ENCODE peak calls at places on chromosomes 5 and 9, in five cellular contexts. T is GM23338, H is heart left ventricle, R is hepatocyte, L is body of pancreas. Y is an unnamed sample.

GRCh38 chr9:104798209-104798995 is 34.5 kb downstream of the NIPSNAP3B start:
- DNase-seq in R (no peak), H (no peak), L (no peak), T (no peak), Y (no peak)

GRCh38 chr9:16335788-16336580 is 534.5 kb downstream of the BNC2 start:
- DNase-seq in L (peak), H (peak), R (peak), T (no peak), Y (peak)

GRCh38 chr5:64773533-64773932 is 4.8 kb downstream of the CWC27 start:
- DNase-seq in T (no peak), H (no peak), L (no peak), R (no peak), Y (no peak)

GRCh38 chr5:107486489-107486888 is 184.2 kb downstream of the EFNA5 start:
- DNase-seq in R (no peak), T (no peak), L (no peak), H (no peak), Y (no peak)

GRCh38 chr5:81006955-81007636 is 46.9 kb downstream of the RASGRF2 start:
- DNase-seq in L (no peak), H (no peak), R (no peak), T (no peak), Y (no peak)

GRCh38 chr5:137318027-137318426 is 181.1 kb downstream of the SPOCK1 start:
- DNase-seq in T (no peak), L (no peak), H (no peak), R (no peak), Y (no peak)

GRCh38 chr9:88090151-88090581 is 48.1 kb downstream of the SPATA31C2 start:
- DNase-seq in L (peak), H (no peak), R (peak), T (no peak), Y (no peak)

GRCh38 chr5:20574576-20574975 is 586.6 kb upstream of the CDH18 start:
- DNase-seq in R (no peak), L (no peak), T (no peak), H (no peak), Y (no peak)

GRCh38 chr5:84729326-84729725 is 344.6 kb upstream of the EDIL3 start:
- DNase-seq in H (no peak), T (no peak), L (no peak), R (no peak), Y (peak)

GRCh38 chr9:34994429-34995287 is 5.1 kb downstream of the DNAJB5 start:
- DNase-seq in T (peak), R (peak), L (no peak), H (no peak), Y (no peak)

GRCh38 chr5:117621921-117622320 is 1047.3 kb upstream of the SEMA6A start:
- DNase-seq in R (no peak), L (no peak), H (no peak), T (no peak), Y (no peak)

GRCh38 chr9:137452761-137453642 is 6.1 kb downstream of the NSMF start:
- DNase-seq in H (peak), L (no peak), R (no peak), T (no peak), Y (no peak)

GRCh38 chr9:134062461-134063087 is 5.3 kb downstream of the BRD3 start:
- DNase-seq in H (no peak), T (no peak), L (no peak), R (no peak), Y (no peak)

GRCh38 chr5:138186002-138186447 is 7.1 kb downstream of the KIF20A start:
- DNase-seq in L (no peak), H (no peak), R (no peak), T (no peak), Y (no peak)

GRCh38 chr9:14671327-14671840 is 21.8 kb downstream of the ZDHHC21 start:
- DNase-seq in H (no peak), R (no peak), T (no peak), L (no peak), Y (no peak)
- H3K27ac ChIP-seq in H (no peak), R (no peak), T (no peak), L (no peak), Y (no peak)

GRCh38 chr9:15276328-15276969 is 30.6 kb downstream of the TTC39B start:
- DNase-seq in T (no peak), L (no peak), H (no peak), R (peak), Y (no peak)

GRCh38 chr9:15280647-15281046 is 26.4 kb downstream of the TTC39B start:
- DNase-seq in H (no peak), L (no peak), T (peak), R (no peak), Y (no peak)

GRCh38 chr9:15278839-15279238 is 28.2 kb downstream of the TTC39B start:
- DNase-seq in L (no peak), R (no peak), T (no peak), H (no peak), Y (no peak)

GRCh38 chr9:15278290-15278689 is 28.7 kb downstream of the TTC39B start:
- DNase-seq in L (no peak), T (no peak), H (no peak), R (no peak), Y (no peak)

GRCh38 chr9:15277400-15278137 is 29.4 kb downstream of the TTC39B start:
- DNase-seq in T (peak), R (no peak), L (no peak), H (no peak), Y (no peak)
- TF ChIP-seq CTCF in T (peak), R (peak), L (peak), H (peak), Y (peak)

GRCh38 chr5:91244380-91245073 is 138.6 kb downstream of the ARRDC3 start:
- DNase-seq in R (no peak), H (no peak), T (peak), L (no peak), Y (no peak)

GRCh38 chr5:91243286-91243685 is 139.8 kb downstream of the ARRDC3 start:
- DNase-seq in H (no peak), R (no peak), T (no peak), L (no peak), Y (no peak)

GRCh38 chr5:91245871-91246270 is 137.2 kb downstream of the ARRDC3 start:
- DNase-seq in R (no peak), T (no peak), H (no peak), L (no peak), Y (no peak)

GRCh38 chr5:91245074-91245452 is 138.1 kb downstream of the ARRDC3 start:
- DNase-seq in R (no peak), H (no peak), L (no peak), T (no peak), Y (no peak)

GRCh38 chr5:91243859-91244258 is 139.3 kb downstream of the ARRDC3 start:
- DNase-seq in R (no peak), L (no peak), H (no peak), T (no peak), Y (no peak)
- H3K4me3 ChIP-seq in R (no peak), L (no peak), H (no peak), T (no peak), Y (no peak)

DNA sequence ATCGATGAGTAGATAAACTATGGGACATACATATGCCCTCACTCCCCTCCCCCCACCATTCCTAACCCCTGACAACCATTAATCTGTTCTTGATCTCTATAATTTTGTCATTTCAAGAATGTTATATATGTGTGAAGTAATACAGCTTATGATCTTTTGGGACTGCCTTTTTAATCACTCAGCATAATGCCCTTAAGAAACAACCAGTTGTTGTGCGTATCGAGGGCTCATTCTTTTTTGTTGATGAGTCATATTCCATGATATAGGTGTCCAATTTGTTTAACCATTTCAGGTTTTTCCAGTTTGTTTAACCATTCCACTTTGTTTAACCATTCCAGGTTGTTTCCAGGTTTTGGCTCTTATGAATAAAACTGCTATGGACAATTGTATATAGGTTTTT is 75.6 kb downstream of the ARHGEF28 start:
- DNase-seq in R (no peak), T (no peak), H (no peak), L (no peak), Y (no peak)
- H3K27ac ChIP-seq in R (no peak), T (no peak), H (no peak), L (no peak), Y (no peak)

DNA sequence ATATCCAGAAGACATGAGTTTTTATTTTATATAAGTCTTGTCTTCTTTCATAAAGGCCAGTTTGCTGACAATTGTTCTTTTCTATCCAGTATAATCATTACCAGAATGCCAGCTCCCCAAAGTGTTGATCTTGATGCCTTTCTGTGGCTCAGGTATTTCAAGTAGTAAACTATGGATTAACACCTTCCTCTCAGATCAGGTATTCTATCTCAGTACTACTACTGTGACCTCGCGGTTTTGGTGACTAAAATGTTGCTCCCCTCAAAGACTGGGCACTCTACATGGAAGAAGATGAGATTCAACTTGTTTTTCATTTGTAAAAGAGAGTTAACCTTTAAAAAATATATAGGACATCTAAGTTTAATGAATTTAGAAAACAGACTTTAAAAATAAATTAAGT is 58.1 kb downstream of the GNG10 start:
- DNase-seq in R (no peak), T (no peak), H (no peak), L (no peak), Y (no peak)
- TF ChIP-seq CTCF in R (no peak), T (no peak), H (no peak), L (no peak), Y (no peak)

GRCh38 chr5:88677502-88677901 is 205.5 kb downstream of the MEF2C start:
- DNase-seq in T (no peak), L (no peak), H (no peak), R (no peak), Y (no peak)
- H3K4me3 ChIP-seq in T (peak), L (no peak), H (no peak), R (no peak), Y (no peak)

DNA sequence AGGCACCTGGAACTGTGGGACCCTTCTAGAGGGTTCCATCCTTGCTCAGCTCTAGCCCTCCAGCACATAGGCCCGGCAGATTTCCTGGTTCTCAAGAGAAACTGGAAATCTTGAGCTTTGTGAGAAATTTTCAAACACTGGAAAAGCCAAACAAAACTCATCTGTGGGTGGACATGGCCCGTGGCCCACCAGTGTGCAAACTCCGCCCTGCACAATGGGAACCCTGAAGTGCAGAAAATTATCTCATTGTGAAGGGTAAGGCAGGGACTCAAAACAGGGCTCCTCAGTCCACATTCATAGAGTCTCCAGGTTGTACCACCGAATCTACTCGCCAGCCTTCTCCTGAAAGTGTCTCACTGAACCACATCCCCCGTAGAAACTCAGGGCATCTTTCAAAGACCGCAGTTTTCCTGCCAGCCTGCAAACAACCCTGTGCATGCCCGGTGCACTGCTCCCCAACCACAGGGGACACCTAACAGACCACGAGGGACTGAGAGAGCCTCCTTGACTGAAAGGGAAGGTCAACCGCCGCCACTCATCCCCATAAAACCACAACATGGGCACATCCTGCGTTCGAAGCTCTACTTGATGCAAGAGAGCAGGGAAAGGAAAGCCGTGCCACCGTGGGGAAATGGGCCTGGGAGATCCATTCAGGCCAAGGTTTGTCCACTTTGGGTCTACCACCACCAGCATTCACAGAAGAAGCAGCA is 18.1 kb downstream of the ADAMTS2 start:
- DNase-seq in L (no peak), H (peak), R (no peak), T (no peak), Y (no peak)
- H3K27ac ChIP-seq in L (no peak), H (peak), R (no peak), T (no peak), Y (no peak)

DNA sequence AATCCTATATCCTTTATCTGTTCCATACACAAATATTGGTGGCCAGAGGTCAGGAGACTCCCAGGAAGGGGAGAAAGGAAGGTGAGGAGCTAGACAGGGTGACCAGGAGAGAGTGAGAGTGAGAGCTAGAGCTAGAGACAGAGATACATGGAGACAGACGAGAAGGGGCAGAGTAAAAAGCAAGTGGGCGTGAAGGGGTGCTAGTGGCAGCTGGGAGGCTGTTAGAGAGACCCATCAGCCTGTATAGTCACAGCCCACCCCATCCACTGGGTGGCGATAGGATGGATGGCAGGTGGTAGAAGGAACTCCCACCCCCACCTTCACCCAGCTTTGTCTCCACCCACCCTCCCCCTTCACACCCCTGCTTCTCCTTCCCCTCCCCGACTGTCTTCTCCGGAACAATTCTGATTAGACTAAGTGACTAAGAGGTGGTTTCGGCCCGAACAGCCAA is 32.8 kb downstream of the PCDH1 start:
- DNase-seq in L (no peak), R (no peak), H (no peak), T (peak), Y (no peak)
- TF ChIP-seq CTCF in L (no peak), R (no peak), H (no peak), T (peak), Y (no peak)

GRCh38 chr9:96486351-96487029 is 36.5 kb downstream of the HABP4 start:
- DNase-seq in L (peak), H (no peak), R (peak), T (no peak), Y (peak)
- H3K4me3 ChIP-seq in L (no peak), H (no peak), R (no peak), T (no peak), Y (no peak)

DNA sequence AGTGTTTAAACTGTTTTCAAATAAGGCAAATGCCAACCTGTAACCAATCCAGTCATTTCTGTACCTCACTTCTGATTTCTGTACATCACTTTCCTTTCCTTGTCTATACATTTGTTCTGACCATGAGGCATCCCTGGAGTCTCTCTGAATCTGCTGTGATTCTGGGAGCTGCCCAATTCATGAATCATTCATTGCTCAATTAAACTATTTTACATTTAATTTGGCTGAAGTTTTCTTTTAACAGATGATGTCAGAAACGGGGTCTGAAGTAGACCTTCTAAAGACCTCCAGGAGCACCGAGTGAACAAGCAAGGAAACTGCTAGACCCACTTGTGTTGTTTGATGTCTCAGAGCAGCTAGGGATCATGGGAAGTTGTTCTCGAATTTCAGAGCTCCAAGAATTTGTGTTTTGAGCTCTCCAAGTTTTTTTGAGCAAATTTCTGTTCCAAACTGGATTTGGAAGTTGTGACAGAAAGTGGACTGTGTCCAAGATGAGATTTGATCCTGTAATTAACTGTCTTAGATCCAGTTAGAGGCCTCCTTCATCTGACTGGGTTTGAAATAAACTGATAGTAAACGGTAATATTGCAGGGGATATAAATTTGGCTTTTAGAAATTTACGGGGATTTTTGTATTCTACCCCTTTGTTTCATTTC is 490.8 kb upstream of the ST8SIA4 start:
- DNase-seq in H (no peak), L (no peak), R (no peak), T (no peak), Y (no peak)
- H3K27ac ChIP-seq in H (no peak), L (no peak), R (no peak), T (no peak), Y (no peak)